ENCODE peak calls at places on chromosomes 12 and 14, in seven cellular contexts. M is foreskin fibroblast; V is Calu3; Q is CD4-positive, alpha-beta T cell; D is GM20000; O is neural crest cell; T is sigmoid colon. L is an unnamed sample.

GRCh38 chr14:75602527-75602926 is 24.1 kb downstream of the FLVCR2 start:
- DNase-seq in M (no peak), V (no peak), Q (no peak), D (no peak), O (no peak), T (no peak), L (no peak)

GRCh38 chr12:12645485-12645884 is 33.8 kb downstream of the CREBL2 start:
- DNase-seq in M (peak; percentile 32), V (peak; percentile 27), Q (peak; percentile 19), D (peak; percentile 58), O (no peak), T (no peak), L (peak; percentile 59)

GRCh38 chr14:65588426-65589140 is 176.1 kb downstream of the FUT8 start:
- DNase-seq in M (no peak), V (no peak), Q (no peak), D (no peak), O (no peak), T (no peak), L (no peak)

GRCh38 chr14:40213701-40214100 is 781.5 kb upstream of the FBXO33 start:
- DNase-seq in M (no peak), V (no peak), Q (no peak), D (no peak), O (no peak), T (no peak), L (no peak)

GRCh38 chr14:106372870-106373657 is 846.7 kb downstream of the TMEM121 start:
- DNase-seq in M (no peak), V (peak; percentile 81), Q (peak; percentile 63), D (peak; percentile 83), O (no peak), T (no peak), L (peak; percentile 52)

GRCh38 chr14:53613404-53614253 is 343.0 kb downstream of the BMP4 start:
- DNase-seq in M (peak; percentile 25), V (peak; percentile 64), Q (no peak), D (peak; percentile 80), O (no peak), T (no peak), L (peak; percentile 94)

GRCh38 chr12:123431951-123432886 is 4.3 kb downstream of the RILPL2 start:
- DNase-seq in M (no peak), V (no peak), Q (no peak), D (no peak), O (no peak), T (no peak), L (no peak)

GRCh38 chr12:65778268-65779090 is 45.8 kb upstream of the HMGA2 start:
- DNase-seq in M (peak; percentile 51), V (no peak), Q (no peak), D (no peak), O (no peak), T (no peak), L (no peak)

GRCh38 chr12:22038734-22039133 is 7.3 kb upstream of the CMAS start:
- DNase-seq in M (no peak), V (no peak), Q (no peak), D (no peak), O (no peak), T (no peak), L (no peak)

GRCh38 chr12:71846322-71846940 is 6.9 kb downstream of the TBC1D15 start:
- DNase-seq in M (peak; percentile 55), V (peak; percentile 26), Q (no peak), D (no peak), O (no peak), T (no peak), L (no peak)

GRCh38 chr12:48334807-48335206 is 15.9 kb downstream of the ZNF641 start:
- DNase-seq in M (no peak), V (no peak), Q (no peak), D (no peak), O (no peak), T (no peak), L (no peak)

GRCh38 chr12:48336066-48336465 is 14.7 kb downstream of the ZNF641 start:
- DNase-seq in M (no peak), V (no peak), Q (no peak), D (no peak), O (no peak), T (no peak), L (no peak)

GRCh38 chr12:48331389-48331788 is 19.3 kb downstream of the ZNF641 start:
- DNase-seq in M (no peak), V (no peak), Q (no peak), D (no peak), O (no peak), T (no peak), L (no peak)

GRCh38 chr12:48340891-48341290 is 9.8 kb downstream of the ZNF641 start:
- DNase-seq in M (no peak), V (no peak), Q (no peak), D (no peak), O (no peak), T (no peak), L (no peak)

DNA sequence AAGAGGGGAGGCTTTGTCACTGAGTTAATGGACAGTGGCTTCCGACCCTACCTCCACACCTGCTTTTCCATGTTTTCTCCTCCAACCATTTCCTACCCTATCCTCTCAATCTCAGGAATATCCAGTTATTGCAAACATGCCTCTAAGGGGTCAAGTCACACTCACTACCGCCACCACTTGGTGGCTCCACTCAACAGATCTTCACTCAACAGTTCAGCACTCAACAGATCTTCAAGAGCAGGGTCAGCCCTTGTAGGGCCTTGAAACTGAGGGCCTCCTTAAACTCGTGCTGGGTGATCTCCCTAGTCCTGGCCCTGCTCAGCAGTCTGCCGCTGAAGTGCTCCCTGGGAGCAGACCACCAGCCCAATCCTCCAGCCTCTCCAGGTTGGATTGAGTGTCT is 14.2 kb downstream of the ZNF641 start:
- DNase-seq in M (no peak), V (no peak), Q (no peak), D (no peak), O (no peak), T (no peak), L (no peak)
- TF ChIP-seq CTCF in M (no peak), V (no peak), Q (no peak), D (no peak), O (no peak), T (no peak), L (peak; percentile 37)

DNA sequence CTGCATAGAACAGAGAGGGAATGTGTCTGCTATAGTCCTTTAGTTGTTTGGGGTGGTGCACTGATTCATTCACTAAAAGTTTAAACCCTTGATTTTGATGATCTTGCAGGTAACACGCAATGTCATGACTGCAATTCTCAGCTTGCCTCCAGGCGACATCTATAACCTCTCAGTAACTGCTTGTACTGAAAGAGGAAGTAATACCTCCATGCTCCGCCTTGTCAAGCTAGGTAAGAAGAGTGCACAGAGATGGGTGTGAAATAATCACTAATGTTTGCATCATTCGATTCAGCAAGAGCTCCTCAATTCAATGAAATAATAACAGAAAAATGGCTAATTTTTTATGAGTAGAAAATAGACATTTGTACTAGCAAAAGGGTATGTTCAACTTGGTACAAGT is 203.7 kb downstream of the PTPRO start:
- DNase-seq in M (no peak), V (no peak), Q (no peak), D (peak; percentile 55), O (no peak), T (no peak), L (peak; percentile 82)
- TF ChIP-seq CTCF in M (no peak), V (no peak), Q (no peak), D (no peak), O (no peak), T (no peak), L (peak; percentile 40)

DNA sequence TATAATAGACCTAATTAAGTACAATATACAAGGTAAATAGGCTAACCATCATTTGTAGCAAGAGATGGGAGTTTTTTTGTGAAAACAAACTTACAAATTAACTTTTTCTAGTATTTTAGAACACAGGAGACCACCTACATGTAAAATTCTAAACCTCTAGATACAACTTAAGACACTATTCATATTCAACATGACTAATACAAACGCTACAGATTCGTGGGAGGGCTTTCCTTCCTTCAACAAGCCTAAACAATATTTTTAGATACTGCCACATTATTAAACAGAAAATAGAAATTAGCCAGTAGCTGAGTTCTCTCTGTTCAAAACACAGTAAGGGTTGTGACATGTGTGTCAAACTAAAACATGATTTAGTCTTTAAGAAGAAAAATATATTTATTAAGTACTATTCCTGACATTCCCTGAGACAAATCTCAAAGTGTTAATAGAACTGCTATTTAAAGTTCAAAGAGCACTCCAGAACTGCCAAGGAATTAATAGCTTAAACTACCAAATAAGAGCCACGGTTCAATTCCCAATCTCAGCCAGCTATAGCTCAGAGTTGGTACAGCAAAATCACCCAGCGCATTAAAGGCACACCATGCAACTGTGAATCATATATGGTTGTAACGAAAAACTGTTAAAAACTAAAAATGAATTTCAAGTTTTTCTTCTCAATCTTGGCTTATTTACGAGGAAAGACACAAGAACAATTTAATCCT is 10.7 kb downstream of the MED13L start:
- DNase-seq in M (peak; percentile 47), V (no peak), Q (no peak), D (no peak), O (no peak), T (no peak), L (no peak)
- TF ChIP-seq CTCF in M (no peak), V (no peak), Q (no peak), D (no peak), O (no peak), T (no peak), L (no peak)

GRCh38 chr12:14314801-14315200 is 50.7 kb upstream of the ATF7IP start:
- DNase-seq in M (no peak), V (no peak), Q (no peak), D (no peak), O (no peak), T (no peak), L (no peak)
- TF ChIP-seq CTCF in M (no peak), V (no peak), Q (no peak), D (no peak), O (no peak), T (no peak), L (no peak)

GRCh38 chr12:80792861-80793260 is 76.1 kb downstream of the MYF5 start:
- DNase-seq in M (peak; percentile 26), V (no peak), Q (no peak), D (no peak), O (no peak), T (no peak), L (no peak)
- TF ChIP-seq CTCF in M (no peak), V (no peak), Q (no peak), D (no peak), O (no peak), T (no peak), L (no peak)

L was measured in GM12864.